ENCODE peak calls at places on chromosomes 13 and 19, in eight cellular contexts. One of them, this sample, is unnamed.

GRCh38 chr19:46596008-46596407 is 5.1 kb upstream of the CALM3 start:
- DNase-seq in gastrocnemius medialis: no peak
- DNase-seq in A549: no peak
- DNase-seq in tibial nerve: no peak
- DNase-seq in GM12891: no peak
- DNase-seq in ovary: no peak
- DNase-seq in lower leg skin: peak
- DNase-seq in uterus: no peak
- DNase-seq in this sample: no peak

GRCh38 chr19:17339088-17339741 is 1.9 kb downstream of the GTPBP3 start:
- DNase-seq in uterus: no peak
- DNase-seq in gastrocnemius medialis: no peak
- DNase-seq in GM12891: no peak
- DNase-seq in A549: no peak
- DNase-seq in ovary: peak
- DNase-seq in tibial nerve: no peak
- DNase-seq in lower leg skin: no peak
- DNase-seq in this sample: no peak

GRCh38 chr19:33684550-33685303 is 63.0 kb downstream of the CHST8 start:
- DNase-seq in ovary: no peak
- DNase-seq in lower leg skin: peak
- DNase-seq in gastrocnemius medialis: no peak
- DNase-seq in GM12891: no peak
- DNase-seq in tibial nerve: no peak
- DNase-seq in A549: no peak
- DNase-seq in uterus: no peak
- DNase-seq in this sample: no peak

GRCh38 chr13:43572601-43573360 is 214.0 kb downstream of the ENOX1 start:
- DNase-seq in gastrocnemius medialis: no peak
- DNase-seq in GM12891: no peak
- DNase-seq in tibial nerve: no peak
- DNase-seq in A549: no peak
- DNase-seq in lower leg skin: no peak
- DNase-seq in ovary: no peak
- DNase-seq in uterus: no peak
- DNase-seq in this sample: peak

GRCh38 chr19:18860725-18861124 is 29.0 kb downstream of the UPF1 start:
- DNase-seq in ovary: no peak
- DNase-seq in gastrocnemius medialis: no peak
- DNase-seq in lower leg skin: no peak
- DNase-seq in uterus: no peak
- DNase-seq in GM12891: no peak
- DNase-seq in tibial nerve: no peak
- DNase-seq in A549: no peak
- DNase-seq in this sample: no peak

GRCh38 chr19:2550431-2551171 is 74.7 kb downstream of the GADD45B start:
- DNase-seq in lower leg skin: peak
- DNase-seq in GM12891: no peak
- DNase-seq in ovary: no peak
- DNase-seq in gastrocnemius medialis: peak
- DNase-seq in A549: no peak
- DNase-seq in uterus: no peak
- DNase-seq in tibial nerve: no peak
- DNase-seq in this sample: no peak

GRCh38 chr13:60028021-60028420 is 135.7 kb downstream of the DIAPH3 start:
- DNase-seq in lower leg skin: no peak
- DNase-seq in gastrocnemius medialis: no peak
- DNase-seq in GM12891: no peak
- DNase-seq in ovary: no peak
- DNase-seq in A549: no peak
- DNase-seq in tibial nerve: no peak
- DNase-seq in uterus: no peak
- DNase-seq in this sample: no peak

GRCh38 chr13:59531571-59532091 is 632.1 kb downstream of the DIAPH3 start:
- DNase-seq in A549: peak
- DNase-seq in gastrocnemius medialis: peak
- DNase-seq in ovary: peak
- DNase-seq in lower leg skin: peak
- DNase-seq in tibial nerve: peak
- DNase-seq in GM12891: no peak
- DNase-seq in uterus: peak
- DNase-seq in this sample: peak

GRCh38 chr13:73816702-73817101 is 317.5 kb downstream of the KLF12 start:
- DNase-seq in gastrocnemius medialis: no peak
- DNase-seq in tibial nerve: no peak
- DNase-seq in A549: no peak
- DNase-seq in GM12891: no peak
- DNase-seq in lower leg skin: no peak
- DNase-seq in uterus: no peak
- DNase-seq in ovary: no peak
- DNase-seq in this sample: no peak

GRCh38 chr19:1736280-1736679 is 17.0 kb upstream of the ONECUT3 start:
- DNase-seq in A549: no peak
- DNase-seq in GM12891: no peak
- DNase-seq in ovary: no peak
- DNase-seq in uterus: no peak
- DNase-seq in gastrocnemius medialis: no peak
- DNase-seq in lower leg skin: no peak
- DNase-seq in tibial nerve: no peak
- DNase-seq in this sample: no peak

GRCh38 chr19:28435551-28436261 is 777.2 kb downstream of the UQCRFS1 start:
- DNase-seq in gastrocnemius medialis: no peak
- DNase-seq in ovary: no peak
- DNase-seq in A549: no peak
- DNase-seq in GM12891: no peak
- DNase-seq in tibial nerve: no peak
- DNase-seq in lower leg skin: no peak
- DNase-seq in uterus: peak
- DNase-seq in this sample: no peak

GRCh38 chr13:96946709-96947311 is 47.5 kb downstream of the OXGR1 start:
- DNase-seq in tibial nerve: no peak
- DNase-seq in ovary: no peak
- DNase-seq in lower leg skin: no peak
- DNase-seq in gastrocnemius medialis: no peak
- DNase-seq in GM12891: no peak
- DNase-seq in A549: no peak
- DNase-seq in uterus: no peak
- DNase-seq in this sample: no peak

GRCh38 chr13:106143930-106144709 is 391.3 kb downstream of the EFNB2 start:
- DNase-seq in A549: no peak
- DNase-seq in GM12891: no peak
- DNase-seq in tibial nerve: no peak
- DNase-seq in gastrocnemius medialis: no peak
- DNase-seq in uterus: no peak
- DNase-seq in ovary: no peak
- DNase-seq in lower leg skin: no peak
- DNase-seq in this sample: no peak

GRCh38 chr13:62040806-62041205 is 625.2 kb upstream of the PCDH20 start:
- DNase-seq in uterus: no peak
- DNase-seq in A549: no peak
- DNase-seq in gastrocnemius medialis: no peak
- DNase-seq in lower leg skin: no peak
- DNase-seq in tibial nerve: no peak
- DNase-seq in GM12891: no peak
- DNase-seq in ovary: no peak
- DNase-seq in this sample: no peak

GRCh38 chr19:39407394-39407643 is 672 bp downstream of the ZFP36 start:
- DNase-seq in tibial nerve: no peak
- DNase-seq in GM12891: no peak
- DNase-seq in uterus: no peak
- DNase-seq in A549: no peak
- DNase-seq in ovary: no peak
- DNase-seq in gastrocnemius medialis: no peak
- DNase-seq in lower leg skin: no peak
- DNase-seq in this sample: no peak

GRCh38 chr13:80313668-80314278 is 27.2 kb downstream of the SPRY2 start:
- DNase-seq in tibial nerve: no peak
- DNase-seq in A549: peak
- DNase-seq in gastrocnemius medialis: no peak
- DNase-seq in uterus: no peak
- DNase-seq in GM12891: no peak
- DNase-seq in lower leg skin: no peak
- DNase-seq in ovary: no peak
- DNase-seq in this sample: peak

GRCh38 chr13:100443998-100444328 is 144.6 kb downstream of the GGACT start:
- DNase-seq in gastrocnemius medialis: no peak
- DNase-seq in tibial nerve: no peak
- DNase-seq in lower leg skin: no peak
- DNase-seq in uterus: no peak
- DNase-seq in ovary: no peak
- DNase-seq in GM12891: no peak
- DNase-seq in A549: no peak
- DNase-seq in this sample: no peak

GRCh38 chr13:45737571-45738002 is 35.5 kb downstream of the CBY2 start:
- DNase-seq in uterus: no peak
- DNase-seq in GM12891: peak
- DNase-seq in gastrocnemius medialis: no peak
- DNase-seq in tibial nerve: no peak
- DNase-seq in A549: peak
- DNase-seq in lower leg skin: no peak
- DNase-seq in ovary: no peak
- DNase-seq in this sample: no peak

GRCh38 chr19:46579286-46579944 is 21.7 kb upstream of the CALM3 start:
- DNase-seq in uterus: no peak
- DNase-seq in ovary: no peak
- DNase-seq in gastrocnemius medialis: no peak
- DNase-seq in lower leg skin: peak
- DNase-seq in tibial nerve: no peak
- DNase-seq in A549: peak
- DNase-seq in GM12891: no peak
- DNase-seq in this sample: no peak

DNA sequence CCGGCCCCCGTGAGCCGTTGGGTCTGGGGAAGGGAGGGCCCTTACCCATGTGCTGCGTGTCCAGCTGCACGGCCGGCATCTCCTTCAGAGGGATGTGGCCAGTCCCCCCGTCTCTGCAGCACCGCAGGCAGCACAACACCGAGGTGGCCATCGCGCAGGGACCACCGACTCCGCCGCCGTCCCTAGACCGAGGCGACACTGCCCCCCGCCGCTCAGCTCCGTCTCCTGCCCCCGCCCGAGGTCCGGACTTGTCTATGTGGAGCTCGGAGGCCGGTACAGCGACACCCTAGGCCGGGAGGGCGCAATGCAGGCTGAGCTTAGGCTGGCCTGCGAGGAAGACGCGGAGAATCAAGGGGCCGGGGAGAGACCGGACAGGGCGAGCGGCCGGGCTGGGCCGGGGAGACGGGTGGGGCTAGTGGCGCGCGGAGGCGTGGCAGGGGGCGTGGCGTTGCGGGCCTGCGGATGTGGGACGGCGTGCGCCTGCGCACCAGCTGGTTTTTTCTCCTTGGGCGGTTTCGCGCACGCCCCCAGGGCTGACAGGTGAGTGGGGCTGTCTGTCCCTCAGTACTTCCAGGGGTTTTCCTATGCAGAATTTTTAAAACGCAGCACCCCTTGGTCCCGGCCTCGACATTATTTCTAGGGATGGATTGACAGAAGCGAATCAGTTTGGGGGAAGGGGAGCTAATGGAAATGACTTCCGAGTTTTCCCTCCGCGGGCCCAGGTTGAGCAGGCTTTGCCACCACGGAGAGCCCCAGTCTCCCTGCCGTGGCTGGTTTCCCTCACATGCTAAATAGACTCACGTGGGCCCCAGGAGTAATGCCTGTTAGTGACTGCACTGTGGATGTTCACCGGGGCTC is at the start of gene SPRYD7:
- DNase-seq in GM12891: peak
- DNase-seq in tibial nerve: peak
- DNase-seq in ovary: peak
- DNase-seq in lower leg skin: peak
- DNase-seq in uterus: peak
- DNase-seq in A549: peak
- DNase-seq in gastrocnemius medialis: peak
- DNase-seq in this sample: peak
- TF ChIP-seq POLR2A in GM12891: peak
- TF ChIP-seq POLR2A in tibial nerve: peak
- TF ChIP-seq POLR2A in ovary: peak
- TF ChIP-seq POLR2A in lower leg skin: no peak
- TF ChIP-seq POLR2A in uterus: peak
- TF ChIP-seq POLR2A in A549: peak
- TF ChIP-seq POLR2A in gastrocnemius medialis: peak
- TF ChIP-seq POLR2A in this sample: peak

GRCh38 chr19:34733826-34734600 is at the start of gene ZNF181:
- DNase-seq in ovary: peak
- DNase-seq in GM12891: peak
- DNase-seq in lower leg skin: peak
- DNase-seq in uterus: peak
- DNase-seq in A549: peak
- DNase-seq in gastrocnemius medialis: peak
- DNase-seq in tibial nerve: peak
- DNase-seq in this sample: peak
- TF ChIP-seq POLR2A in ovary: peak
- TF ChIP-seq POLR2A in GM12891: no peak
- TF ChIP-seq POLR2A in lower leg skin: no peak
- TF ChIP-seq POLR2A in uterus: peak
- TF ChIP-seq POLR2A in A549: peak
- TF ChIP-seq POLR2A in gastrocnemius medialis: peak
- TF ChIP-seq POLR2A in tibial nerve: no peak
- TF ChIP-seq POLR2A in this sample: peak

GRCh38 chr13:113645329-113645728 is 12.7 kb downstream of the ATP4B start:
- DNase-seq in ovary: no peak
- DNase-seq in GM12891: no peak
- DNase-seq in lower leg skin: no peak
- DNase-seq in gastrocnemius medialis: no peak
- DNase-seq in uterus: no peak
- DNase-seq in tibial nerve: no peak
- DNase-seq in A549: no peak
- DNase-seq in this sample: no peak

GRCh38 chr13:113648218-113648615 is 9.8 kb downstream of the ATP4B start:
- DNase-seq in lower leg skin: peak
- DNase-seq in GM12891: no peak
- DNase-seq in ovary: peak
- DNase-seq in tibial nerve: peak
- DNase-seq in uterus: peak
- DNase-seq in A549: no peak
- DNase-seq in gastrocnemius medialis: no peak
- DNase-seq in this sample: no peak

GRCh38 chr13:113647351-113648217 is 10.4 kb downstream of the ATP4B start:
- DNase-seq in tibial nerve: peak
- DNase-seq in GM12891: no peak
- DNase-seq in A549: peak
- DNase-seq in uterus: peak
- DNase-seq in gastrocnemius medialis: peak
- DNase-seq in ovary: peak
- DNase-seq in lower leg skin: peak
- DNase-seq in this sample: no peak

GRCh38 chr13:113646376-113646775 is 11.6 kb downstream of the ATP4B start:
- DNase-seq in gastrocnemius medialis: no peak
- DNase-seq in ovary: peak
- DNase-seq in tibial nerve: peak
- DNase-seq in uterus: peak
- DNase-seq in lower leg skin: peak
- DNase-seq in GM12891: no peak
- DNase-seq in A549: no peak
- DNase-seq in this sample: no peak

GRCh38 chr13:113646921-113647340 is 11.1 kb downstream of the ATP4B start:
- DNase-seq in GM12891: no peak
- DNase-seq in A549: no peak
- DNase-seq in ovary: peak
- DNase-seq in lower leg skin: peak
- DNase-seq in tibial nerve: peak
- DNase-seq in uterus: peak
- DNase-seq in gastrocnemius medialis: no peak
- DNase-seq in this sample: no peak
- TF ChIP-seq POLR2A in GM12891: no peak
- TF ChIP-seq POLR2A in A549: no peak
- TF ChIP-seq POLR2A in ovary: no peak
- TF ChIP-seq POLR2A in lower leg skin: no peak
- TF ChIP-seq POLR2A in tibial nerve: no peak
- TF ChIP-seq POLR2A in uterus: no peak
- TF ChIP-seq POLR2A in gastrocnemius medialis: no peak
- TF ChIP-seq POLR2A in this sample: no peak

GRCh38 chr13:28138012-28138755 is at the start of gene PAN3:
- DNase-seq in GM12891: peak
- DNase-seq in tibial nerve: peak
- DNase-seq in ovary: peak
- DNase-seq in gastrocnemius medialis: peak
- DNase-seq in lower leg skin: peak
- DNase-seq in uterus: peak
- DNase-seq in A549: peak
- DNase-seq in this sample: peak
- TF ChIP-seq POLR2A in GM12891: peak
- TF ChIP-seq POLR2A in tibial nerve: peak
- TF ChIP-seq POLR2A in ovary: peak
- TF ChIP-seq POLR2A in gastrocnemius medialis: peak
- TF ChIP-seq POLR2A in lower leg skin: no peak
- TF ChIP-seq POLR2A in uterus: peak
- TF ChIP-seq POLR2A in A549: peak
- TF ChIP-seq POLR2A in this sample: peak